ENCODE peak calls at places on chromosome 4, in seven cellular contexts. One of them, this sample, is unnamed.

GRCh38 chr4:75633846-75634245 is 3.5 kb upstream of the CDKL2 start:
- DNase-seq in MV-4-11: peak
- DNase-seq in heart right ventricle: no peak
- DNase-seq in neuronal stem cell: no peak
- DNase-seq in breast epithelium: no peak
- DNase-seq in Panc1: no peak
- DNase-seq in GM04504: peak
- DNase-seq in this sample: no peak

GRCh38 chr4:33262809-33263208 is 2542.6 kb downstream of the PCDH7 start:
- DNase-seq in neuronal stem cell: no peak
- DNase-seq in Panc1: no peak
- DNase-seq in breast epithelium: no peak
- DNase-seq in GM04504: peak
- DNase-seq in heart right ventricle: no peak
- DNase-seq in MV-4-11: no peak
- DNase-seq in this sample: no peak

GRCh38 chr4:187357045-187357643 is 633.5 kb upstream of the FAT1 start:
- DNase-seq in heart right ventricle: no peak
- DNase-seq in breast epithelium: no peak
- DNase-seq in neuronal stem cell: no peak
- DNase-seq in GM04504: no peak
- DNase-seq in MV-4-11: no peak
- DNase-seq in Panc1: no peak
- DNase-seq in this sample: no peak

GRCh38 chr4:109721033-109721432 is 8.8 kb downstream of the PLA2G12A start:
- DNase-seq in GM04504: no peak
- DNase-seq in Panc1: no peak
- DNase-seq in breast epithelium: no peak
- DNase-seq in heart right ventricle: no peak
- DNase-seq in MV-4-11: no peak
- DNase-seq in neuronal stem cell: no peak
- DNase-seq in this sample: no peak

GRCh38 chr4:70903282-70903603 is 1.1 kb downstream of the MOB1B start:
- DNase-seq in MV-4-11: no peak
- DNase-seq in GM04504: no peak
- DNase-seq in heart right ventricle: no peak
- DNase-seq in Panc1: no peak
- DNase-seq in neuronal stem cell: no peak
- DNase-seq in breast epithelium: no peak
- DNase-seq in this sample: no peak

GRCh38 chr4:37936889-37937498 is 23.2 kb upstream of the PTTG2 start:
- DNase-seq in heart right ventricle: peak
- DNase-seq in GM04504: no peak
- DNase-seq in Panc1: no peak
- DNase-seq in MV-4-11: peak
- DNase-seq in neuronal stem cell: no peak
- DNase-seq in breast epithelium: peak
- DNase-seq in this sample: no peak

GRCh38 chr4:8675383-8675782 is 82.8 kb downstream of the CPZ start:
- DNase-seq in breast epithelium: no peak
- DNase-seq in GM04504: no peak
- DNase-seq in heart right ventricle: no peak
- DNase-seq in Panc1: no peak
- DNase-seq in MV-4-11: no peak
- DNase-seq in neuronal stem cell: peak
- DNase-seq in this sample: no peak

GRCh38 chr4:174314770-174315169 is 31.1 kb downstream of the CEP44 start:
- DNase-seq in GM04504: peak
- DNase-seq in heart right ventricle: no peak
- DNase-seq in Panc1: peak
- DNase-seq in MV-4-11: peak
- DNase-seq in breast epithelium: no peak
- DNase-seq in neuronal stem cell: no peak
- DNase-seq in this sample: no peak

GRCh38 chr4:30789219-30789671 is 69.1 kb downstream of the PCDH7 start:
- DNase-seq in breast epithelium: no peak
- DNase-seq in Panc1: no peak
- DNase-seq in heart right ventricle: no peak
- DNase-seq in MV-4-11: no peak
- DNase-seq in GM04504: no peak
- DNase-seq in neuronal stem cell: no peak
- DNase-seq in this sample: no peak

GRCh38 chr4:20137176-20137575 is 114.5 kb upstream of the SLIT2 start:
- DNase-seq in MV-4-11: no peak
- DNase-seq in heart right ventricle: no peak
- DNase-seq in breast epithelium: no peak
- DNase-seq in neuronal stem cell: no peak
- DNase-seq in GM04504: peak
- DNase-seq in Panc1: no peak
- DNase-seq in this sample: no peak

GRCh38 chr4:6278801-6279197 is 9.1 kb downstream of the WFS1 start:
- DNase-seq in Panc1: no peak
- DNase-seq in MV-4-11: peak
- DNase-seq in breast epithelium: no peak
- DNase-seq in neuronal stem cell: no peak
- DNase-seq in heart right ventricle: peak
- DNase-seq in GM04504: no peak
- DNase-seq in this sample: peak

GRCh38 chr4:4919926-4920325 is 60.5 kb downstream of the MSX1 start:
- DNase-seq in neuronal stem cell: no peak
- DNase-seq in breast epithelium: no peak
- DNase-seq in GM04504: peak
- DNase-seq in MV-4-11: no peak
- DNase-seq in Panc1: no peak
- DNase-seq in heart right ventricle: no peak
- DNase-seq in this sample: no peak

GRCh38 chr4:88803600-88804096 is 106.0 kb upstream of the NAP1L5 start:
- DNase-seq in breast epithelium: peak
- DNase-seq in Panc1: peak
- DNase-seq in GM04504: peak
- DNase-seq in heart right ventricle: no peak
- DNase-seq in neuronal stem cell: no peak
- DNase-seq in MV-4-11: peak
- DNase-seq in this sample: no peak

GRCh38 chr4:118076958-118077766 is 42.9 kb downstream of the NDST3 start:
- DNase-seq in breast epithelium: no peak
- DNase-seq in GM04504: peak
- DNase-seq in MV-4-11: peak
- DNase-seq in neuronal stem cell: no peak
- DNase-seq in heart right ventricle: no peak
- DNase-seq in Panc1: no peak
- DNase-seq in this sample: no peak

GRCh38 chr4:48033825-48034413 is 17.3 kb downstream of the NIPAL1 start:
- DNase-seq in MV-4-11: peak
- DNase-seq in GM04504: no peak
- DNase-seq in neuronal stem cell: no peak
- DNase-seq in breast epithelium: no peak
- DNase-seq in heart right ventricle: no peak
- DNase-seq in Panc1: no peak
- DNase-seq in this sample: no peak

GRCh38 chr4:167897116-167897515 is 195.2 kb upstream of the ANXA10 start:
- DNase-seq in heart right ventricle: no peak
- DNase-seq in neuronal stem cell: peak
- DNase-seq in Panc1: no peak
- DNase-seq in breast epithelium: no peak
- DNase-seq in MV-4-11: no peak
- DNase-seq in GM04504: no peak
- DNase-seq in this sample: peak

GRCh38 chr4:2258091-2259035 is 3.5 kb downstream of the MXD4 start:
- DNase-seq in heart right ventricle: no peak
- DNase-seq in MV-4-11: no peak
- DNase-seq in GM04504: no peak
- DNase-seq in breast epithelium: peak
- DNase-seq in neuronal stem cell: no peak
- DNase-seq in Panc1: no peak
- DNase-seq in this sample: no peak

GRCh38 chr4:121278811-121279368 is 101.9 kb downstream of the QRFPR start:
- DNase-seq in breast epithelium: no peak
- DNase-seq in heart right ventricle: no peak
- DNase-seq in MV-4-11: no peak
- DNase-seq in GM04504: no peak
- DNase-seq in Panc1: no peak
- DNase-seq in neuronal stem cell: no peak
- DNase-seq in this sample: no peak

GRCh38 chr4:152680988-152681731 is 1.4 kb upstream of the TMEM154 start:
- DNase-seq in breast epithelium: no peak
- DNase-seq in MV-4-11: peak
- DNase-seq in Panc1: no peak
- DNase-seq in neuronal stem cell: no peak
- DNase-seq in GM04504: peak
- DNase-seq in heart right ventricle: no peak
- DNase-seq in this sample: peak

GRCh38 chr4:113394730-113395530 is 345.5 kb downstream of the ANK2 start:
- DNase-seq in MV-4-11: peak
- DNase-seq in neuronal stem cell: peak
- DNase-seq in Panc1: peak
- DNase-seq in GM04504: peak
- DNase-seq in breast epithelium: peak
- DNase-seq in heart right ventricle: no peak
- DNase-seq in this sample: peak

This sample was measured in glomerular endothelial cell.